ENCODE peak calls at places on chromosomes 16 and 17, in six cellular contexts. Z is MM.1S, U is dorsolateral prefrontal cortex, S is OCI-LY7, L is GM23248, T is Peyer's patch. J is an unnamed sample.

GRCh38 chr17:28180449-28180848 is 138.0 kb downstream of the NLK start:
- DNase-seq in Z (no peak), U (no peak), S (no peak), L (peak), T (no peak), J (no peak)

GRCh38 chr16:57893559-57894389 is 77.2 kb downstream of the CNGB1 start:
- DNase-seq in Z (no peak), U (no peak), S (no peak), L (peak), T (no peak), J (no peak)

GRCh38 chr17:19939993-19940721 is 37.5 kb downstream of the AKAP10 start:
- DNase-seq in Z (no peak), U (no peak), S (no peak), L (peak), T (no peak), J (no peak)

GRCh38 chr16:7115898-7116297 is 216.7 kb upstream of the RBFOX1 start:
- DNase-seq in Z (no peak), U (no peak), S (no peak), L (no peak), T (no peak), J (no peak)

GRCh38 chr17:51435641-51436091 is 175.3 kb downstream of the UTP18 start:
- DNase-seq in Z (no peak), U (peak), S (peak), L (peak), T (peak), J (peak)

GRCh38 chr16:86998196-86999001 is 318.8 kb downstream of the C16orf95 start:
- DNase-seq in Z (no peak), U (no peak), S (no peak), L (no peak), T (no peak), J (no peak)

GRCh38 chr17:76840884-76841775 is 27.1 kb upstream of the MGAT5B start:
- DNase-seq in Z (no peak), U (no peak), S (peak), L (no peak), T (no peak), J (no peak)

GRCh38 chr17:68035131-68035522 is 408 bp upstream of the KPNA2 start:
- DNase-seq in Z (no peak), U (peak), S (peak), L (peak), T (peak), J (peak)

GRCh38 chr17:48048321-48049140 is at the start of gene NFE2L1:
- DNase-seq in Z (peak), U (peak), S (peak), L (peak), T (peak), J (peak)

GRCh38 chr17:50564916-50565315 is 4.4 kb downstream of the CACNA1G start:
- DNase-seq in Z (no peak), U (peak), S (no peak), L (peak), T (peak), J (peak)

GRCh38 chr16:71894229-71894920 is 956 bp upstream of the IST1 start:
- DNase-seq in Z (peak), U (peak), S (peak), L (peak), T (peak), J (peak)

GRCh38 chr17:82463391-82463790 is 4.8 kb downstream of the NARF start:
- DNase-seq in Z (no peak), U (no peak), S (no peak), L (no peak), T (no peak), J (no peak)

GRCh38 chr17:82461827-82462524 is 3.4 kb downstream of the NARF start:
- DNase-seq in Z (no peak), U (no peak), S (no peak), L (no peak), T (no peak), J (no peak)

GRCh38 chr17:82463881-82464566 is 5.5 kb downstream of the NARF start:
- DNase-seq in Z (no peak), U (no peak), S (no peak), L (no peak), T (no peak), J (no peak)

GRCh38 chr17:82464567-82464929 is 6.0 kb downstream of the NARF start:
- DNase-seq in Z (no peak), U (no peak), S (no peak), L (no peak), T (no peak), J (no peak)

DNA sequence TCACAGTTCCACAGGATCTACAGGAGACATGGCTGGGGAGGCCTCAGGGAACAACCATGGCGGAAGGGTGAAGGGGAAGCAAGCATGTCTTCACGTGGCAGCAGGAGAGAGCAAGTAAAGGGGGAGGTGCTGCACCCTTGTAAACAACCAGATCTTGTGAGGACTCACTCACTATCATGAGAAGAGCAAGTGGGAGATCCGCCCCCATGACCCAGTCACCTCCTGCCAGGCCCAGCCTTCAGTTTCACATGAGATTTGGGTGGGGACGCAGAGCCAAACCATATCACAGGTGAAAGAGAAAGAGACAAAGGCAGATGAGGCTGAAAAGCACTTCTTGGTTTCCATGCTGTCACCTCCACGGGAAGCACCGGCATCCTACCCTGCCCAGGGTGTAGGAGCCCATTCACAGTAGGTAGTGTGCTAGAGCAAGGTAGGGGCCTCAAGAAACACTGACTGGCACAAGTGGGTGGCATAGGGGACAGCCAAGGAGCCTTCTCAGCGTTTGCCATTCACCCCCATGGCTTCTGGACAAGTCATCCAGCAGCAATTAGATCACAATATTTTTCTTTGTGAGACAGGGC is 6.6 kb downstream of the NARF start:
- DNase-seq in Z (peak), U (no peak), S (no peak), L (no peak), T (no peak), J (no peak)
- H3K4me3 ChIP-seq in Z (no peak), U (no peak), S (no peak), L (no peak), T (no peak), J (no peak)

DNA sequence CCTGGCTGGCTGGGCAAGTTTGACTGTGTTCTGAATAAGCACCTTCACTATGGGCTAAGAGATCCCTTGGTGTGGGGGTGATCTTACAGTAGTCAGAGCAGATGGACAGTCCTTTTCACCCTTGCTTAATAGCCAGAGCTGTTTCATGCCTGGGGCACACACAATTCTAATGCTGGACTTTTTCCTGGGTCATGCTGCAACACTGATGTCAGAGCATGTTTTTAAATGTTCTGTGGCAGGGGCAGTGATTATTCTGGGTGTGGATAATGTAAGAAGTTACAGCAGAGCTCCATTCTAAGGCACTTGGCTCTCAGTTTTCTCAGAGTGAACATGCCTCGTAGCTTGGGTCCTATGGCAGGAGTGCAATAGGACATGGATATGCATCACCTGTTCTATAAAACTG is 4.0 kb upstream of the CD68 start:
- DNase-seq in Z (no peak), U (no peak), S (no peak), L (peak), T (no peak), J (no peak)
- H3K4me3 ChIP-seq in Z (no peak), U (no peak), S (peak), L (peak), T (no peak), J (no peak)

GRCh38 chr17:21275047-21275578 is 9.4 kb upstream of the MAP2K3 start:
- DNase-seq in Z (no peak), U (no peak), S (no peak), L (no peak), T (no peak), J (no peak)
- H3K4me3 ChIP-seq in Z (peak), U (peak), S (peak), L (peak), T (peak), J (peak)

DNA sequence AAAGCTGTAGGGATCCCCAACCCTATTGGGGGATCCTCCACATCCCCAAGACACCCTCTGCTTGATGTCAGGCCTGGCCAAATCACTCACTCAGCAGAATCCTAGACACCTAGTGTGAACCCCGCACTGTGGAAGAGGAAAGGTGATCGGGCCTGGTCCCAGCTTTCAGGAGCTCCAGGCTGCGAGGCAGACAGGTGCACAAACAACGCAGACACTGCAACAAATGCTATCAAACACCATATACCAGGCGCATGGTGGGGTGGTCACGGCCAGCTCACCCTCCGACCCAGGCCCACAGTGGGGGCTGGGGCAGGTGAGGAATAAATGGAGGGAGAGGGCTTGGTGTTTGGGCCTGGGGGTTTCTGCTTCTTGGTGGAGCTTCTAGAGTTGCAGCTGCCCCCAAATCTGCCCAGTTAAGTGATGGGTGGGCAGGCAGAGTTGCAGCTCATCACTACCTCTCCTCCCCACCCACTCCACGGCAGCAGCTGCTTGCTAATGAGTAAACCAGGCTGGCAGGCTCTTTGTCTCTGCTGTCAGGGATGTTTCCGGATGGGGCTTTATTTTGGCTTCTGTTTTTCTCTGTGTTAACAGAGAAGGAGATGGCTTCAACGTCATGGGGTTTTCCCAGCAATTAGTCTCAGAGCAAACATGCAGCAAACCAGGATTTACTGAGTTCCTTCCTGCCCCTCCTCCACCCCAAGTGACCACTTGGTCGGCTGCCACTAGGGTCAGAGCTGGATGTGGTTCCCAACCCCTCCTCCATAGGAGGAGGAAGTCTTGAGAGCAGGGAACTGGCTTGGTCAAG is 46.6 kb downstream of the PECAM1 start:
- DNase-seq in Z (peak), U (peak), S (no peak), L (peak), T (peak), J (peak)
- H3K4me3 ChIP-seq in Z (no peak), U (no peak), S (no peak), L (no peak), T (no peak), J (no peak)

GRCh38 chr17:79518330-79519151 is 92.3 kb downstream of the RBFOX3 start:
- DNase-seq in Z (no peak), U (no peak), S (no peak), L (no peak), T (no peak), J (no peak)

GRCh38 chr17:79519152-79519523 is 91.7 kb downstream of the RBFOX3 start:
- DNase-seq in Z (no peak), U (no peak), S (no peak), L (no peak), T (no peak), J (no peak)

GRCh38 chr17:79519601-79520000 is 91.2 kb downstream of the RBFOX3 start:
- DNase-seq in Z (no peak), U (no peak), S (no peak), L (no peak), T (no peak), J (no peak)

GRCh38 chr17:79515646-79516604 is 94.9 kb downstream of the RBFOX3 start:
- DNase-seq in Z (no peak), U (no peak), S (no peak), L (no peak), T (no peak), J (no peak)

DNA sequence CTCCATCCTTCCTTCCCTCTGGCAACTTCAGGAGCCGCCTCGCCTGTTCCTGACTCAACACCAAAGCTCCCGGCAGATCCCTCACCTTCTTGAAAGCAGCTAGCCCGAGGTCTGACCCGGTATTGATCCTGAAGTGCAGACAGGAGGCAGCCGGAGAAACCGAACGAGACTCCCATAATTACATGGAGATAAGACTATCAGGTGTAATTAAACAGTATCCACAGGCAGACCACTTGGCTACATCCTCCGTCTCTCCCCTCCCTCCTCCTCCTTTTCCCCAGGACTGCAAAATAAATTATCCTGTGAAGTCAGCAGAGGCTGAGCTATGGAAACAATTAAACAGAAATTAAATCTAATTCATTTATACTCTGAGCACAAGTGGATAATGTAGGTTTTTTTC is 93.0 kb downstream of the RBFOX3 start:
- DNase-seq in Z (no peak), U (no peak), S (no peak), L (no peak), T (no peak), J (no peak)
- H3K4me3 ChIP-seq in Z (no peak), U (no peak), S (no peak), L (no peak), T (no peak), J (no peak)

DNA sequence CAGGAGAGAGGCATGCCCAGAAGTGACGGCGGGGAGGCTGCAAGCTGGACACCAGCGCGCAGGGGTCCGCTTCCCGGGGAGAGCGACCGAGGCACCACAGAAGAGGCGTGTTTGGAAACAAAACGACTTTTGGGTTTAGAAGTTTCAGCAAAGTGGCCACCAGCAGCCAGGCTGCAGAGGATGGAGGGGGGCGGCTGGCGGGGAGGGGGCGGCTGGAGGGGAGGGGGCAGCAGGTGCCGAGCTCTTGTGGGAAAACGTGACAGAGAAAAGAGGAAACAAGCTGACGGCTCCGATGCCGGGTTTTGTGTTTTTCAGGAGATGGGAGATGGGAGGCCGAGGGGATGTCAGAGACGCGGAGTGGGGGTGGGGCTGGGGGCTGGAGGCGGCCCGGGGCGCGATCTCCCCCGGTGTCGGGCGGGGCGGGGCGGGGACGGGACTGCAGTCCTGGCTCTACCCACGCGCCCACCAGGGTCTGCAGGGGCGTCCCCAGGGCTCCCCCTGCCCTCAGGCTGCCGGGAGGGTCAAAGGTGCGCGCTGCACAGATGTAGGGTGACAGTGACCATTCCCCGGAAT is 32.1 kb upstream of the RPH3AL start:
- DNase-seq in Z (no peak), U (no peak), S (no peak), L (no peak), T (no peak), J (no peak)
- H3K4me3 ChIP-seq in Z (no peak), U (no peak), S (peak), L (no peak), T (peak), J (no peak)

GRCh38 chr16:17469742-17470001 is 1.1 kb downstream of the XYLT1 start:
- DNase-seq in Z (peak), U (no peak), S (no peak), L (no peak), T (no peak), J (no peak)

GRCh38 chr16:17466876-17467275 is 3.9 kb downstream of the XYLT1 start:
- DNase-seq in Z (no peak), U (no peak), S (no peak), L (no peak), T (no peak), J (no peak)

GRCh38 chr16:17469011-17469741 is 1.6 kb downstream of the XYLT1 start:
- DNase-seq in Z (peak), U (peak), S (peak), L (peak), T (peak), J (no peak)

GRCh38 chr16:17468611-17469010 is 2.1 kb downstream of the XYLT1 start:
- DNase-seq in Z (no peak), U (no peak), S (peak), L (peak), T (no peak), J (no peak)

GRCh38 chr16:17467923-17468540 is 2.7 kb downstream of the XYLT1 start:
- DNase-seq in Z (peak), U (peak), S (peak), L (peak), T (peak), J (peak)
- H3K4me3 ChIP-seq in Z (peak), U (peak), S (peak), L (peak), T (no peak), J (no peak)

GRCh38 chr16:50156590-50156989 is 3.5 kb downstream of the TENT4B start:
- DNase-seq in Z (no peak), U (no peak), S (no peak), L (no peak), T (peak), J (no peak)
- H3K4me3 ChIP-seq in Z (no peak), U (no peak), S (no peak), L (no peak), T (no peak), J (no peak)

J was measured in tibial nerve.